ENCODE peak calls at places on chromosomes 1 and 21, in five cellular contexts. C is HTR-8/SVneo, A is amygdala, M is mesendoderm, L is NCI-H2029 treated with DMSO at 0.1 percent for 48 hours. E is an unnamed sample.

GRCh38 chr1:17866451-17867029 is 111.4 kb downstream of the ACTL8 start:
- DNase-seq in C (peak; percentile 55), A (no peak), M (peak; percentile 19), L (no peak), E (no peak)

GRCh38 chr21:34695434-34695833 is 26.6 kb downstream of the CLIC6 start:
- DNase-seq in C (no peak), A (no peak), M (no peak), L (no peak), E (no peak)

GRCh38 chr1:182259229-182259872 is 132.2 kb downstream of the GLUL start:
- DNase-seq in C (no peak), A (no peak), M (no peak), L (peak; percentile 92), E (peak; percentile 4)

GRCh38 chr1:18149113-18149641 is 41.6 kb downstream of the IGSF21 start:
- DNase-seq in C (no peak), A (no peak), M (peak; percentile 38), L (no peak), E (no peak)

GRCh38 chr1:4696161-4696745 is 41.8 kb downstream of the AJAP1 start:
- DNase-seq in C (no peak), A (no peak), M (peak; percentile 57), L (no peak), E (no peak)

GRCh38 chr1:183270541-183271141 is 84.6 kb downstream of the LAMC2 start:
- DNase-seq in C (peak; percentile 67), A (no peak), M (no peak), L (no peak), E (peak; percentile 87)

GRCh38 chr1:48556161-48556850 is 84.3 kb upstream of the SPATA6 start:
- DNase-seq in C (no peak), A (no peak), M (no peak), L (no peak), E (no peak)

GRCh38 chr1:89040315-89040626 is 17.6 kb upstream of the GBP3 start:
- DNase-seq in C (no peak), A (no peak), M (no peak), L (no peak), E (no peak)

GRCh38 chr1:193181985-193182384 is 4.4 kb downstream of the B3GALT2 start:
- DNase-seq in C (no peak), A (no peak), M (no peak), L (no peak), E (no peak)

GRCh38 chr21:27570306-27570868 is 603.5 kb upstream of the ADAMTS5 start:
- DNase-seq in C (peak; percentile 20), A (no peak), M (no peak), L (no peak), E (no peak)

GRCh38 chr1:31152181-31152768 is 86.8 kb upstream of the PUM1 start:
- DNase-seq in C (peak; percentile 87), A (no peak), M (peak; percentile 81), L (no peak), E (peak; percentile 83)

GRCh38 chr1:221888218-221888617 is 146.3 kb upstream of the DUSP10 start:
- DNase-seq in C (no peak), A (no peak), M (no peak), L (no peak), E (no peak)

GRCh38 chr1:57711326-57711725 is 287.5 kb upstream of the DAB1 start:
- DNase-seq in C (no peak), A (no peak), M (peak; percentile 65), L (no peak), E (no peak)

GRCh38 chr1:72111662-72112061 is 170.7 kb downstream of the NEGR1 start:
- DNase-seq in C (no peak), A (no peak), M (no peak), L (no peak), E (no peak)

GRCh38 chr1:37439672-37439995 is 34.7 kb upstream of the ZC3H12A start:
- DNase-seq in C (no peak), A (no peak), M (no peak), L (no peak), E (no peak)

GRCh38 chr1:193846881-193847280 is 660.5 kb upstream of the B3GALT2 start:
- DNase-seq in C (no peak), A (no peak), M (no peak), L (no peak), E (no peak)

GRCh38 chr1:180889325-180889724 is 23.4 kb upstream of the KIAA1614 start:
- DNase-seq in C (no peak), A (no peak), M (peak; percentile 43), L (no peak), E (no peak)

GRCh38 chr1:171881466-171881865 is 40.2 kb downstream of the DNM3 start:
- DNase-seq in C (no peak), A (no peak), M (no peak), L (no peak), E (no peak)

GRCh38 chr1:172699111-172699510 is 40.2 kb downstream of the FASLG start:
- DNase-seq in C (no peak), A (no peak), M (no peak), L (no peak), E (no peak)

GRCh38 chr1:53134961-53135734 is 7.3 kb downstream of the SLC1A7 start:
- DNase-seq in C (no peak), A (no peak), M (no peak), L (no peak), E (no peak)

GRCh38 chr21:25700741-25701140 is 34.0 kb downstream of the ATP5PF start:
- DNase-seq in C (no peak), A (no peak), M (no peak), L (no peak), E (no peak)

GRCh38 chr1:186112280-186112679 is 262.8 kb downstream of the TPR start:
- DNase-seq in C (no peak), A (no peak), M (peak; percentile 71), L (no peak), E (no peak)

GRCh38 chr1:54124906-54125305 is 27.9 kb downstream of the CDCP2 start:
- DNase-seq in C (no peak), A (no peak), M (no peak), L (no peak), E (no peak)

GRCh38 chr21:24895885-24896734 is 711.2 kb downstream of the MRPL39 start:
- DNase-seq in C (no peak), A (no peak), M (peak; percentile 60), L (no peak), E (no peak)

GRCh38 chr1:234613128-234613875 is 3.3 kb upstream of the IRF2BP2 start:
- DNase-seq in C (no peak), A (no peak), M (no peak), L (peak; percentile 88), E (no peak)

GRCh38 chr1:27601321-27601770 is 2.6 kb downstream of the AHDC1 start:
- DNase-seq in C (no peak), A (no peak), M (no peak), L (no peak), E (no peak)

GRCh38 chr1:115976900-115977480 is 677 bp downstream of the SLC22A15 start:
- DNase-seq in C (no peak), A (peak; percentile 17), M (no peak), L (no peak), E (no peak)

GRCh38 chr1:96782861-96783260 is 61.3 kb downstream of the PTBP2 start:
- DNase-seq in C (no peak), A (no peak), M (no peak), L (no peak), E (no peak)

GRCh38 chr21:42711667-42712066 is 58.2 kb downstream of the PDE9A start:
- DNase-seq in C (no peak), A (no peak), M (no peak), L (no peak), E (no peak)

GRCh38 chr1:11782127-11782708 is 20.2 kb downstream of the C1orf167 start:
- DNase-seq in C (no peak), A (no peak), M (no peak), L (no peak), E (no peak)

GRCh38 chr1:32888677-32889420 is 2.6 kb downstream of the HPCA start:
- DNase-seq in C (no peak), A (no peak), M (no peak), L (no peak), E (no peak)

GRCh38 chr1:47449702-47450552 is 12.1 kb downstream of the FOXD2 start:
- DNase-seq in C (no peak), A (no peak), M (peak; percentile 73), L (peak; percentile 20), E (no peak)

GRCh38 chr1:167861664-167862381 is 52.1 kb downstream of the ADCY10 start:
- DNase-seq in C (no peak), A (no peak), M (peak; percentile 38), L (no peak), E (no peak)

GRCh38 chr1:33306561-33307493 is 14.1 kb downstream of the A3GALT2 start:
- DNase-seq in C (no peak), A (no peak), M (no peak), L (no peak), E (no peak)

GRCh38 chr1:9615316-9616063 is 26.8 kb downstream of the TMEM201 start:
- DNase-seq in C (peak; percentile 61), A (no peak), M (peak; percentile 69), L (no peak), E (peak; percentile 24)

GRCh38 chr1:117371436-117372151 is 4.3 kb downstream of the MAN1A2 start:
- DNase-seq in C (no peak), A (no peak), M (peak; percentile 79), L (no peak), E (no peak)

GRCh38 chr1:181798191-181798926 is 263.2 kb downstream of the ZNF648 start:
- DNase-seq in C (no peak), A (no peak), M (no peak), L (no peak), E (no peak)

GRCh38 chr1:55542901-55543504 is 327.8 kb upstream of the USP24 start:
- DNase-seq in C (peak; percentile 5), A (no peak), M (no peak), L (no peak), E (no peak)